ENCODE peak calls at places on chromosomes 4 and X, in four cellular contexts. L is cardiac muscle cell; P is effector memory CD4-positive, alpha-beta T cell; F is heart left ventricle. S is an unnamed sample.

GRCh38 chr4:20773144-20773997 is 73.1 kb downstream of the PACRGL start:
- DNase-seq in L (peak), P (no peak), F (no peak), S (peak)

GRCh38 chr4:25437951-25438350 is 60.9 kb downstream of the ANAPC4 start:
- DNase-seq in L (no peak), P (no peak), F (no peak), S (no peak)

GRCh38 chr4:13541720-13542576 is 2.4 kb downstream of the NKX3-2 start:
- DNase-seq in L (no peak), P (no peak), F (no peak), S (no peak)

GRCh38 chrX:13658602-13659001 is 5.7 kb downstream of the TCEANC start:
- DNase-seq in L (peak), P (no peak), F (no peak), S (no peak)

GRCh38 chrX:148417934-148418333 is 82.5 kb upstream of the AFF2 start:
- DNase-seq in L (no peak), P (no peak), F (no peak), S (no peak)

GRCh38 chrX:134006484-134007161 is 21.2 kb upstream of the GPC3 start:
- DNase-seq in L (no peak), P (no peak), F (no peak), S (no peak)

GRCh38 chrX:96982159-96982558 is 98.5 kb downstream of the RPA4 start:
- DNase-seq in L (no peak), P (no peak), F (no peak), S (peak)

GRCh38 chr4:90415116-90415515 is 287.9 kb downstream of the CCSER1 start:
- DNase-seq in L (no peak), P (no peak), F (no peak), S (no peak)

GRCh38 chr4:1802151-1802715 is 9.1 kb downstream of the FGFR3 start:
- DNase-seq in L (peak), P (no peak), F (peak), S (no peak)

GRCh38 chr4:139014391-139015268 is 951 bp upstream of the NOCT start:
- DNase-seq in L (peak), P (no peak), F (no peak), S (peak)

GRCh38 chr4:146335763-146336412 is 121.5 kb downstream of the REELD1 start:
- DNase-seq in L (no peak), P (no peak), F (no peak), S (no peak)

GRCh38 chrX:134294548-134294947 is 57.6 kb downstream of the CCDC160 start:
- DNase-seq in L (peak), P (no peak), F (no peak), S (no peak)

GRCh38 chr4:105944535-105944934 is 49.3 kb downstream of the NPNT start:
- DNase-seq in L (peak), P (no peak), F (no peak), S (peak)

GRCh38 chr4:180947421-180947820 is 1295.8 kb upstream of the TENM3 start:
- DNase-seq in L (peak), P (no peak), F (no peak), S (no peak)

GRCh38 chr4:55444822-55445221 is 49.1 kb downstream of the TMEM165 start:
- DNase-seq in L (peak), P (no peak), F (no peak), S (no peak)

GRCh38 chr4:15778191-15778741 is at the start of gene CD38:
- DNase-seq in L (peak), P (no peak), F (peak), S (no peak)

GRCh38 chrX:55342533-55343501 is 78.1 kb upstream of the PAGE3 start:
- DNase-seq in L (peak), P (peak), F (peak), S (no peak)

GRCh38 chr4:37535872-37536271 is 150.3 kb downstream of the RELL1 start:
- DNase-seq in L (no peak), P (no peak), F (no peak), S (no peak)

GRCh38 chr4:2797545-2798305 is 4.8 kb downstream of the SH3BP2 start:
- DNase-seq in L (no peak), P (peak), F (peak), S (no peak)

GRCh38 chr4:118974758-118975157 is 86.1 kb downstream of the SYNPO2 start:
- DNase-seq in L (peak), P (no peak), F (no peak), S (no peak)

GRCh38 chrX:3717742-3718420 is 4.4 kb upstream of the PRKX start:
- DNase-seq in L (peak), P (no peak), F (no peak), S (no peak)

GRCh38 chrX:103530540-103530939 is 11.3 kb upstream of the RAB40A start:
- DNase-seq in L (no peak), P (no peak), F (no peak), S (no peak)

GRCh38 chr4:119493419-119493818 is 135.2 kb downstream of the PDE5A start:
- DNase-seq in L (peak), P (no peak), F (no peak), S (no peak)

GRCh38 chr4:24168658-24169057 is 278.8 kb upstream of the PPARGC1A start:
- DNase-seq in L (no peak), P (no peak), F (no peak), S (no peak)

GRCh38 chr4:119081542-119081859 is 54.1 kb upstream of the MYOZ2 start:
- DNase-seq in L (no peak), P (no peak), F (no peak), S (no peak)

GRCh38 chrX:45479196-45479834 is 278.6 kb upstream of the DIPK2B start:
- DNase-seq in L (peak), P (no peak), F (no peak), S (peak)

GRCh38 chr4:155568641-155569040 is 98.0 kb upstream of the GUCY1A1 start:
- DNase-seq in L (no peak), P (no peak), F (no peak), S (no peak)

GRCh38 chr4:103361926-103362325 is 163.8 kb upstream of the CENPE start:
- DNase-seq in L (no peak), P (no peak), F (no peak), S (no peak)

GRCh38 chrX:19728083-19728648 is 159.2 kb downstream of the SH3KBP1 start:
- DNase-seq in L (no peak), P (no peak), F (no peak), S (no peak)

GRCh38 chr4:17236686-17237085 is 275.2 kb downstream of the QDPR start:
- DNase-seq in L (peak), P (no peak), F (no peak), S (no peak)